ENCODE peak calls at places on chromosome 16, in seven cellular contexts. N is LoVo; X is activated effector memory CD4-positive, alpha-beta T cell treated with anti-CD3 and anti-CD28 coated beads, Interleukin-2, amount 50 U/mL, for 16 hours; J is activated T-cell treated with anti-CD3 and anti-CD28 coated beads for 24 hours; F is stimulated activated naive CD8-positive, alpha-beta T cell treated with anti-CD3 and anti-CD28 coated beads, Interleukin-15, amount 100 ng/mL, for 72 hours; K is activated CD8-positive, alpha-beta T cell treated with anti-CD3 and anti-CD28 coated beads for 36 hours; S is stimulated activated naive CD4-positive, alpha-beta T cell. P is an unnamed sample.

GRCh38 chr16:27743963-27744362 is 194.0 kb downstream of the KATNIP start:
- DNase-seq in N (no peak), X (no peak), J (no peak), F (no peak), K (no peak), S (no peak), P (no peak)

GRCh38 chr16:85169333-85170065 is 57.2 kb upstream of the CIBAR2 start:
- DNase-seq in N (peak; percentile 9), X (no peak), J (no peak), F (no peak), K (peak; percentile 23), S (no peak), P (no peak)

GRCh38 chr16:86096850-86097249 is 197.9 kb downstream of the IRF8 start:
- DNase-seq in N (no peak), X (peak; percentile 30), J (no peak), F (no peak), K (no peak), S (no peak), P (no peak)

GRCh38 chr16:79698341-79698753 is 97.8 kb upstream of the MAF start:
- DNase-seq in N (no peak), X (no peak), J (no peak), F (no peak), K (no peak), S (no peak), P (no peak)

GRCh38 chr16:12020007-12020406 is 43.5 kb downstream of the SNX29 start:
- DNase-seq in N (no peak), X (no peak), J (no peak), F (no peak), K (no peak), S (no peak), P (no peak)

GRCh38 chr16:85475233-85475632 is 137.9 kb upstream of the GSE1 start:
- DNase-seq in N (no peak), X (no peak), J (no peak), F (no peak), K (no peak), S (no peak), P (no peak)

GRCh38 chr16:61792194-61792904 is 243.9 kb downstream of the CDH8 start:
- DNase-seq in N (no peak), X (no peak), J (no peak), F (no peak), K (no peak), S (no peak), P (no peak)

GRCh38 chr16:85104821-85105391 is 7.4 kb downstream of the CIBAR2 start:
- DNase-seq in N (no peak), X (no peak), J (no peak), F (no peak), K (peak; percentile 28), S (peak; percentile 37), P (no peak)

GRCh38 chr16:85634747-85635544 is 21.8 kb downstream of the GSE1 start:
- DNase-seq in N (no peak), X (no peak), J (no peak), F (no peak), K (no peak), S (no peak), P (no peak)

GRCh38 chr16:5077304-5077703 is 5.7 kb downstream of the ALG1 start:
- DNase-seq in N (no peak), X (no peak), J (no peak), F (no peak), K (no peak), S (no peak), P (no peak)

GRCh38 chr16:67150058-67150832 is 553 bp downstream of the B3GNT9 start:
- DNase-seq in N (no peak), X (peak; percentile 84), J (peak; percentile 35), F (peak; percentile 78), K (peak; percentile 74), S (peak; percentile 12), P (no peak)